ENCODE peak calls at places on chromosome 5, in six cellular contexts. J is body of pancreas, B is tibial nerve, D is HCT116, K is Peyer's patch, Z is stomach. Y is an unnamed sample.
A peak's percentile ranks its signal among the peaks of the same experiment; 100 is the strongest.

GRCh38 chr5:81315336-81315735 is 13.9 kb downstream of the ZCCHC9 start:
- DNase-seq in D (no peak), J (no peak), K (no peak), Z (no peak), B (no peak), Y (no peak)

GRCh38 chr5:53350991-53351770 is 129.2 kb upstream of the FST start:
- DNase-seq in D (no peak), K (no peak), Z (no peak), B (no peak), J (no peak), Y (no peak)

GRCh38 chr5:74638776-74639537 is 1.6 kb downstream of the ENC1 start:
- DNase-seq in B (no peak), K (no peak), J (no peak), Z (no peak), D (no peak), Y (no peak)

GRCh38 chr5:76785493-76785892 is 33.3 kb upstream of the F2RL1 start:
- DNase-seq in D (peak; percentile 80), K (no peak), B (no peak), Z (no peak), J (no peak), Y (peak; percentile 52)

GRCh38 chr5:98564836-98565235 is 208.6 kb upstream of the RGMB start:
- DNase-seq in D (no peak), J (no peak), K (no peak), Z (no peak), B (no peak), Y (no peak)

GRCh38 chr5:102583663-102584062 is 84.9 kb upstream of the SLCO6A1 start:
- DNase-seq in J (no peak), Z (no peak), D (peak; percentile 16), K (no peak), B (no peak), Y (no peak)

GRCh38 chr5:40258205-40258604 is 421.5 kb upstream of the PTGER4 start:
- DNase-seq in J (no peak), D (no peak), B (no peak), Z (no peak), K (no peak), Y (no peak)

GRCh38 chr5:122286547-122286946 is 25.5 kb upstream of the SNCAIP start:
- DNase-seq in J (no peak), D (no peak), B (no peak), Z (no peak), K (no peak), Y (no peak)

GRCh38 chr5:82396871-82397514 is 118.8 kb upstream of the RPS23 start:
- DNase-seq in B (peak; percentile 61), D (peak; percentile 54), K (no peak), Z (peak; percentile 53), J (peak; percentile 61), Y (peak; percentile 58)

GRCh38 chr5:124087752-124088151 is 575.8 kb downstream of the CSNK1G3 start:
- DNase-seq in D (no peak), Z (no peak), J (no peak), K (no peak), B (no peak), Y (no peak)

GRCh38 chr5:88275574-88275973 is 6.9 kb upstream of the TMEM161B start:
- DNase-seq in B (no peak), Z (no peak), K (no peak), D (no peak), J (no peak), Y (no peak)

GRCh38 chr5:116370149-116370548 is 204.5 kb downstream of the SEMA6A start:
- DNase-seq in D (no peak), J (no peak), K (no peak), B (no peak), Z (no peak), Y (no peak)

GRCh38 chr5:78661691-78662090 is 13.1 kb upstream of the LHFPL2 start:
- DNase-seq in B (no peak), Z (no peak), J (no peak), D (no peak), K (no peak), Y (no peak)

GRCh38 chr5:73395274-73395673 is 53.3 kb downstream of the FOXD1 start:
- DNase-seq in K (no peak), D (no peak), B (no peak), Z (no peak), J (no peak), Y (no peak)

GRCh38 chr5:155871623-155872022 is 455.3 kb upstream of the SGCD start:
- DNase-seq in Z (no peak), D (no peak), K (no peak), J (no peak), B (no peak), Y (no peak)

GRCh38 chr5:172909931-172910502 is 49.2 kb upstream of the RPL26L1 start:
- DNase-seq in B (no peak), D (no peak), Z (no peak), K (no peak), J (no peak), Y (no peak)

GRCh38 chr5:122390107-122390506 is 78.1 kb downstream of the SNCAIP start:
- DNase-seq in D (no peak), J (no peak), B (no peak), K (no peak), Z (no peak), Y (no peak)

GRCh38 chr5:80961376-80962281 is 1.5 kb downstream of the RASGRF2 start:
- DNase-seq in J (no peak), Z (no peak), K (no peak), D (no peak), B (no peak), Y (no peak)

DNA sequence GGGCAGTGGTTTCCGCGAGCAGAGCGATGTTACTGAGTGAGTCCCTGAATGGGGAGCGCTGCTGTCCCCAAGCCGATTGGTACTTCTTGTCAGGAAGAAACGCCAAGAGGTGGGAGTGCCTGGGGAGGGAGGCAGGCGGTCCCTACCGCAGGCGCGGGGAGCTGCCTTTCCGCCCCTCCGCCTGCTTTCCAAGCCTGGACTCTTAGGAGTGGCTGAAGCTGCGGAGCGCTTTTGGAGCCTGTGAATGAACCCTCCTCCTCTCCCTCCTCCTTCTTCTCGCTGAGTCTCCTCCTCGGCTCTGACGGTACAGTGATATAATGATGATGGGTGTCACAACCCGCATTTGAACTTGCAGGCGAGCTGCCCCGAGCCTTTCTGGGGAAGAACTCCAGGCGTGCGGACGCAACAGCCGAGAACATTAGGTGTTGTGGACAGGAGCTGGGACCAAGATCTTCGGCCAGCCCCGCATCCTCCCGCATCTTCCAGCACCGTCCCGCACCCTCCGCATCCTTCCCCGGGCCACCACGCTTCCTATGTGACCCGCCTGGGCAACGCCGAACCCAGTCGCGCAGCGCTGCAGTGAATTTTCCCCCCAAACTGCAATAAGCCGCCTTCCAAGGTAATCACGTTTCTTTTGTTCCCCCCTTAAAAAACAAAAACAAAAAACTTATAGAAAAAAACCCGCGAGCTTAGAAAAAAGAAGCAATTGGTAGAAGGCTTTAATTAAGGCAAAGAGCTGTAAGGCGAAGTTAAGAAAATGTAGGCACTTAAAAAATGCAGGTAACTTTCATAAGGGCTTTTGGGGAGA is at the start of gene VCAN:
- DNase-seq in K (peak; percentile 51), Z (no peak), B (peak; percentile 55), D (peak; percentile 53), J (peak; percentile 22), Y (no peak)
- TF ChIP-seq POLR2A in K (no peak), Z (no peak), B (no peak), D (peak; percentile 36), J (peak; percentile 40), Y (no peak)

GRCh38 chr5:141084487-141084989 is 9.9 kb upstream of the PCDHB2 start:
- DNase-seq in B (peak; percentile 20), Z (no peak), J (peak; percentile 74), D (no peak), K (no peak), Y (peak; percentile 44)
- TF ChIP-seq POLR2A in B (no peak), Z (no peak), J (peak; percentile 25), D (no peak), K (no peak), Y (peak; percentile 29)

GRCh38 chr5:135034186-135034962 is at the start of gene PITX1:
- DNase-seq in D (peak; percentile 33), B (no peak), J (peak; percentile 46), K (peak; percentile 71), Z (peak; percentile 69), Y (peak; percentile 96)
- TF ChIP-seq POLR2A in D (peak; percentile 25), B (no peak), J (no peak), K (no peak), Z (no peak), Y (no peak)

GRCh38 chr5:175729829-175730277 is 72.0 kb downstream of the HRH2 start:
- DNase-seq in B (peak; percentile 91), J (peak; percentile 96), D (peak; percentile 90), Z (peak; percentile 96), K (peak; percentile 92), Y (peak; percentile 94)
- TF ChIP-seq POLR2A in B (no peak), J (no peak), D (no peak), Z (no peak), K (no peak), Y (no peak)

DNA sequence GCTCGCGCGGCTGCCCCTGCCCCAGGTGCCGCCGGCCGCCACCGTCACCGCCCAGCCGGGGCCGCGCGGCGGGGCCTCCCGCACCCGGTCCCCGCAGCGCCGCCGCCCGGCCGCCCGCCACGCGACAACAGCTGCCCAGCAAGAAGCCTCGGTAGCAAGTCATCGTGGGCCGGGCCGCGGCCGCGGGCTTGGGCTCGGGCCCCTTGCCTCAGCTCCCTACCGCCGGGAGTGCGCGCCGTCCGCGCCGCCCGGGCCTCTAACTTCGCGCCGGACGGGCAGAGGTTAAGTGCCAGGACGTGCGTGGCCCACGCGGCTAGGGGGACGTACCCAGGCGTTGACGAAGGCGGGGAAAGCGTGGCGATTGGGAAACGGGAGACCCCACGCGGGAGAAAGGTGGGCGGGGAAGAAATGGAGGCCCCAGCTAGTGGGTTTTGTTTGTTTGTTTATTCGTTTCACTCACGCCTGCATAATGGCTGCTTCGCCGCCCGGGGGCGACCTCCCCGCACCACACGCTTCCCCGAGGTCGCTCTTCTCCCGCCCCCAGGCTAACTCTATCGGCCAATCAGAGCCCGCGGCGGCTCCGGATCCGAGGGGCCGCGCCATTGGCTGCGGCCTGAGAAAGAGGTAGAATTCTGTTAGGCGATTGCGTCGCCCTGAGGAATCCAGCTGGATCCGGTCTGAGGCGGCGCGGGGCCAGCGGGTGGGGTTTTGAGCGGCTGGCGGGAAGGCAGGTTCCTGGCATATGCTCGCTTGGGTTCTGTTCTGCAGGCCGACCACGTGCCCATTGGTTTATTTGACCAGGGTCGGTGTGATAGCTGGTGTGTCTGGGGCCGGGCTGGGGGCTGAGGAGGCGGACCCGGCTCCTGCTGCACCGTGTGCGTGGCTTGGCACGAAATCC is at the start of gene NADK2:
- DNase-seq in B (peak; percentile 93), J (peak; percentile 96), K (peak; percentile 96), D (peak; percentile 90), Z (peak; percentile 94), Y (peak; percentile 96)
- TF ChIP-seq POLR2A in B (peak; percentile 88), J (peak; percentile 86), K (peak; percentile 69), D (peak; percentile 36), Z (peak; percentile 9), Y (peak; percentile 96)

DNA sequence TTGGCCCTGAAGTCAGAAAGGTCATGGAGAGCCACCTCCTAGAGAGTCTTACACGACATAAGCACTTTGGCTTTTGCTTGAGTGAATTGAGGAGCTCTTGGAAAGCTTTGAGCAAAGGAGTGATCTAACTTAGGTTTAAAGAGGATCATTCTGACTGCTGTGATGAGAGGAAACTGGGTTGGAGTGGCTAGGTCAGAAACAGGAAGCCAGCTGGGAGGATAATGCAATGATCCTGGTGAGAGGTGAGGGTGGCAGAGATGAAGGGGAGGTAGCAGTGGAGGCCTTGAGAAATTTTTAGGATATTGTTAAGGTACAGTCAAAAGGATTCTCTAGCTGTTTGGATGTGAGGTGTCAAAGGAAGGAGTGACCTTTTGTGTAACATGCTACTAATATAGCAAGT is 32.2 kb upstream of the ROPN1L start:
- DNase-seq in B (no peak), D (no peak), J (no peak), Z (no peak), K (no peak), Y (no peak)
- TF ChIP-seq POLR2A in B (no peak), D (no peak), J (no peak), Z (no peak), K (no peak), Y (no peak)

GRCh38 chr5:160118349-160119141 is 705 bp downstream of the PWWP2A start:
- DNase-seq in B (peak; percentile 11), D (no peak), J (peak; percentile 62), K (peak; percentile 78), Z (peak; percentile 47), Y (peak; percentile 34)
- TF ChIP-seq POLR2A in B (no peak), D (no peak), J (no peak), K (no peak), Z (no peak), Y (peak; percentile 52)